ENCODE peak calls at places on chromosomes 1 and 21, in six cellular contexts. B is GM23338, F is GM12878, I is stomach, H is Panc1, S is spleen. Q is an unnamed sample.
A peak's percentile ranks its signal among the peaks of the same experiment; 100 is the strongest.

GRCh38 chr1:5943373-5944068 is 48.7 kb downstream of the NPHP4 start:
- DNase-seq in B (no peak), F (no peak), I (peak; percentile 5), H (no peak), S (no peak), Q (no peak)

GRCh38 chr1:66533804-66534745 is at the start of gene SGIP1:
- DNase-seq in B (peak; percentile 84), F (no peak), I (peak; percentile 46), H (no peak), S (no peak), Q (peak; percentile 42)

GRCh38 chr1:79629414-79629813 is 622.9 kb upstream of the ADGRL4 start:
- DNase-seq in B (no peak), F (no peak), I (no peak), H (no peak), S (no peak), Q (no peak)

GRCh38 chr1:174963547-174964125 is 36.1 kb upstream of the CACYBP start:
- DNase-seq in B (no peak), F (no peak), I (no peak), H (no peak), S (no peak), Q (no peak)

GRCh38 chr1:18962121-18962721 is 5.7 kb upstream of the IFFO2 start:
- DNase-seq in B (no peak), F (no peak), I (no peak), H (no peak), S (peak; percentile 16), Q (peak; percentile 92)

GRCh38 chr1:236759252-236759859 is 35.7 kb upstream of the MTR start:
- DNase-seq in B (peak; percentile 86), F (peak; percentile 7), I (no peak), H (peak; percentile 45), S (no peak), Q (no peak)

GRCh38 chr1:102919659-102920058 is 188.7 kb downstream of the COL11A1 start:
- DNase-seq in B (no peak), F (no peak), I (no peak), H (no peak), S (no peak), Q (no peak)

GRCh38 chr1:116356067-116356466 is 17.0 kb upstream of the ATP1A1 start:
- DNase-seq in B (no peak), F (no peak), I (no peak), H (no peak), S (no peak), Q (no peak)

GRCh38 chr1:156927215-156928042 is 7.0 kb downstream of the LRRC71 start:
- DNase-seq in B (peak; percentile 97), F (no peak), I (peak; percentile 75), H (peak; percentile 39), S (peak; percentile 17), Q (peak; percentile 33)

GRCh38 chr1:168674252-168674651 is 54.8 kb downstream of the DPT start:
- DNase-seq in B (no peak), F (no peak), I (no peak), H (no peak), S (no peak), Q (no peak)

GRCh38 chr1:73327180-73327793 is 870.7 kb downstream of the LRRIQ3 start:
- DNase-seq in B (no peak), F (no peak), I (no peak), H (no peak), S (no peak), Q (no peak)

GRCh38 chr1:70459502-70460225 is 48.6 kb downstream of the CTH start:
- DNase-seq in B (no peak), F (no peak), I (no peak), H (no peak), S (no peak), Q (no peak)

GRCh38 chr1:3501856-3502665 is 47.6 kb downstream of the ARHGEF16 start:
- DNase-seq in B (peak; percentile 88), F (no peak), I (peak; percentile 34), H (no peak), S (peak; percentile 88), Q (peak; percentile 85)

GRCh38 chr21:46056450-46056903 is 41.4 kb upstream of the COL6A2 start:
- DNase-seq in B (peak; percentile 51), F (no peak), I (peak; percentile 44), H (no peak), S (peak; percentile 77), Q (peak; percentile 67)
- TF ChIP-seq POLR2AphosphoS5 in B (no peak), F (no peak), I (peak; percentile 39), H (no peak), S (peak; percentile 70), Q (peak; percentile 71)

GRCh38 chr1:57987507-57987906 is 559.0 kb downstream of the OMA1 start:
- DNase-seq in B (peak; percentile 30), F (no peak), I (no peak), H (no peak), S (no peak), Q (no peak)
- TF ChIP-seq CTCF in B (no peak), F (no peak), I (no peak), H (no peak), S (no peak), Q (no peak)

GRCh38 chr1:243268751-243269460 is 13.1 kb downstream of the SDCCAG8 start:
- DNase-seq in B (peak; percentile 43), F (no peak), I (no peak), H (no peak), S (no peak), Q (no peak)
- H3K4me3 ChIP-seq in B (no peak overlapping the region), F (no peak overlapping the region), I (no peak overlapping the region), H (peak overlapping the region; percentile 37), S (no peak overlapping the region), Q (no peak overlapping the region)

DNA sequence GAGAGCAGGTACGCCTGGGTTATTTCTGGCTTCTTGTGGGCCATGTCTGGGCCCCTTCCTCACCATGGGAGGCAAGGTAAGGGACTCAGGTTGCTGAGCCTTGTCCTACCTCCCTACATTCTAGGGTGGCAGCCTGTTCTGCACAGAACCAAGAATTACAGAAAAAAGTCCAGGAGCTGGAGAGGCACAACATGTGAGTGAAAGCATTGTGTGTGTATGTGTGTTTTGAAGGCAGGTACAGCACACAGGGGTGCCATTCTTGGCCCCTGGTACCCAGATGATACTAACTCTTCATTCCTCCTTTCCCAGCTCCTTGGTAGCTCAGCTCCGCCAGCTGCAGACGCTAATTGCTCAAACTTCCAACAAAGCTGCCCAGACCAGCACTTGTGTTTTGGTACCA is 4.4 kb downstream of the JTB start:
- DNase-seq in B (no peak), F (no peak), I (no peak), H (no peak), S (no peak), Q (no peak)
- TF ChIP-seq POLR2AphosphoS5 in B (no peak), F (no peak), I (no peak), H (peak; percentile 25), S (no peak), Q (no peak)

GRCh38 chr21:15795533-15795932 is 65.8 kb downstream of the USP25 start:
- DNase-seq in B (no peak), F (no peak), I (no peak), H (no peak), S (no peak), Q (no peak)

GRCh38 chr21:15793547-15794235 is 63.9 kb downstream of the USP25 start:
- DNase-seq in B (no peak), F (no peak), I (no peak), H (no peak), S (no peak), Q (no peak)

GRCh38 chr21:15797577-15798363 is 68.0 kb downstream of the USP25 start:
- DNase-seq in B (peak; percentile 22), F (no peak), I (no peak), H (no peak), S (no peak), Q (no peak)

GRCh38 chr21:15793109-15793508 is 63.3 kb downstream of the USP25 start:
- DNase-seq in B (no peak), F (no peak), I (no peak), H (no peak), S (no peak), Q (no peak)

DNA sequence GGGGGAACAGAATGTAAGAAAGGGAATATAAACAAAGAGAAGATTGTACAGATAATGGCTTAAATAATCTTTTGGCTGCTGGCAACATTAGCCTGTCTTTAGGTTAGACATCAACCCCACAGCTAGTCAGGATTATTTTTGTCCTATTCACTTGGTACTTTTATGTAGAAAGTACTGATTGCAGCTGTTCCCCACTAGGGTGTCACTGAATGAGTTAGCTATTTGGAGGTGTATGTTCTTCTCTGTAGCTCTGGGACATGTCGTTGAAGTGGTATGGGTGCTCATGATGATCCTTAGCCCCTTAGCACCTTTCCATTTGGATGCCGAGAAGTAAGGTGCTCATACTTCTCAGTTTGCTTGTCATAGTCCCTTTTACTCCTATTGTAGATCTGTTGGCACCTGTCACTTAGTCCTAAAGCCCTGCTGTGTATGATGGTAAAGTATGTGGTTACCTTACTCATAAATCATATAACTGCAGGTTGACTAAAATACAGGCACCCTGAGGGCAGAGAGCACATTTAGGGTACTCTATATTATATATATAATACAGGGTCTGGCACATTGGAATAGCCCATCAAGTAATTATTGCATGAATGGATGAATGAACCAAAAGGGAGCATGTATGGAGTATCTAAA is 64.6 kb downstream of the USP25 start:
- DNase-seq in B (no peak), F (no peak), I (no peak), H (no peak), S (no peak), Q (no peak)
- TF ChIP-seq CTCF in B (no peak), F (no peak), I (no peak), H (no peak), S (no peak), Q (no peak)